ENCODE peak calls at places on chromosomes 7 and 10, in nine cellular contexts. F is uterus; M is LoVo; W is NCI-H2171 treated with DMSO at 0.1 percent for 48 hours; P is GM04503; D is activated T-helper 1 cell treated with anti-CD3 and anti-CD28 coated beads, Interleukin-2, amount 50 U/mL, for 16 hours; J is ACHN; K is NCI-H526 treated with DMSO at 0.1 percent for 48 hours; L is fibroblast of mammary gland. G is an unnamed sample.

GRCh38 chr7:141533149-141533949 is 17.9 kb upstream of the AGK start:
- DNase-seq in F (peak; percentile 62), M (peak; percentile 83), W (peak; percentile 93), P (peak; percentile 14), D (peak; percentile 29), J (peak; percentile 84), K (peak; percentile 66), L (peak; percentile 78), G (peak; percentile 35)

GRCh38 chr7:34237493-34237849 is 332.1 kb downstream of the BMPER start:
- DNase-seq in F (no peak), M (no peak), W (no peak), P (no peak), D (no peak), J (no peak), K (no peak), L (no peak), G (no peak)

GRCh38 chr7:159023216-159023615 is 121.5 kb downstream of the VIPR2 start:
- DNase-seq in F (peak; percentile 5), M (no peak), W (no peak), P (no peak), D (no peak), J (no peak), K (no peak), L (no peak), G (no peak)

GRCh38 chr10:72354356-72355213 is at the start of gene DNAJB12:
- DNase-seq in F (peak; percentile 91), M (peak; percentile 94), W (peak; percentile 93), P (peak; percentile 72), D (peak; percentile 70), J (peak; percentile 98), K (peak; percentile 85), L (peak; percentile 96), G (peak; percentile 65)

GRCh38 chr10:114328278-114328812 is 76.0 kb downstream of the AFAP1L2 start:
- DNase-seq in F (no peak), M (no peak), W (no peak), P (no peak), D (no peak), J (no peak), K (no peak), L (no peak), G (no peak)

GRCh38 chr10:89391882-89392756 is at the start of gene IFIT1:
- DNase-seq in F (peak; percentile 36), M (peak; percentile 78), W (no peak), P (no peak), D (peak; percentile 9), J (peak; percentile 95), K (peak; percentile 4), L (peak; percentile 90), G (peak; percentile 92)

GRCh38 chr10:23136462-23136861 is 41.1 kb downstream of the MSRB2 start:
- DNase-seq in F (no peak), M (no peak), W (no peak), P (no peak), D (no peak), J (no peak), K (no peak), L (no peak), G (no peak)

GRCh38 chr10:18689498-18689897 is 30.3 kb downstream of the ARL5B start:
- DNase-seq in F (no peak), M (peak; percentile 46), W (peak; percentile 8), P (no peak), D (no peak), J (peak; percentile 37), K (peak; percentile 42), L (peak; percentile 55), G (no peak)

GRCh38 chr10:26675873-26676257 is 21.6 kb upstream of the PDSS1 start:
- DNase-seq in F (no peak), M (no peak), W (no peak), P (no peak), D (no peak), J (no peak), K (no peak), L (no peak), G (no peak)

GRCh38 chr10:103884681-103885139 is 29.3 kb upstream of the SH3PXD2A start:
- DNase-seq in F (peak; percentile 21), M (peak; percentile 58), W (peak; percentile 73), P (no peak), D (no peak), J (peak; percentile 66), K (peak; percentile 40), L (peak; percentile 70), G (no peak)

GRCh38 chr10:105647354-105647753 is 1006.3 kb downstream of the SORCS3 start:
- DNase-seq in F (no peak), M (no peak), W (no peak), P (no peak), D (no peak), J (no peak), K (no peak), L (no peak), G (no peak)

GRCh38 chr10:123687758-123688157 is 21.6 kb downstream of the GPR26 start:
- DNase-seq in F (no peak), M (no peak), W (no peak), P (no peak), D (no peak), J (no peak), K (peak; percentile 27), L (no peak), G (no peak)

GRCh38 chr10:74841265-74841973 is 15.0 kb downstream of the KAT6B start:
- DNase-seq in F (no peak), M (no peak), W (no peak), P (no peak), D (no peak), J (no peak), K (no peak), L (no peak), G (no peak)

GRCh38 chr7:112366886-112367285 is 83.4 kb upstream of the IFRD1 start:
- DNase-seq in F (no peak), M (no peak), W (no peak), P (no peak), D (no peak), J (no peak), K (no peak), L (no peak), G (no peak)

GRCh38 chr10:11245981-11246590 is 228.4 kb downstream of the CELF2 start:
- DNase-seq in F (no peak), M (no peak), W (no peak), P (no peak), D (no peak), J (no peak), K (no peak), L (no peak), G (no peak)

GRCh38 chr7:47771990-47772360 is 176.3 kb downstream of the PKD1L1 start:
- DNase-seq in F (no peak), M (no peak), W (no peak), P (no peak), D (no peak), J (no peak), K (no peak), L (no peak), G (no peak)

GRCh38 chr7:137804819-137805218 is 42.0 kb downstream of the DGKI start:
- DNase-seq in F (no peak), M (no peak), W (no peak), P (no peak), D (no peak), J (no peak), K (no peak), L (no peak), G (no peak)

GRCh38 chr10:15990523-15991129 is 130.3 kb upstream of the MINDY3 start:
- DNase-seq in F (no peak), M (no peak), W (no peak), P (no peak), D (no peak), J (no peak), K (no peak), L (no peak), G (no peak)

GRCh38 chr7:114087674-114088539 is 169.1 kb upstream of the PPP1R3A start:
- DNase-seq in F (no peak), M (peak; percentile 42), W (peak; percentile 57), P (no peak), D (no peak), J (no peak), K (no peak), L (peak; percentile 40), G (no peak)

GRCh38 chr10:63976538-63976937 is 455.3 kb downstream of the REEP3 start:
- DNase-seq in F (no peak), M (peak; percentile 46), W (peak; percentile 21), P (no peak), D (no peak), J (peak; percentile 50), K (peak; percentile 1), L (peak; percentile 18), G (no peak)

GRCh38 chr7:102836977-102837376 is 75.8 kb upstream of the LRRC17 start:
- DNase-seq in F (no peak), M (no peak), W (no peak), P (no peak), D (no peak), J (no peak), K (no peak), L (no peak), G (no peak)

GRCh38 chr7:70728873-70729552 is 402.9 kb upstream of the GALNT17 start:
- DNase-seq in F (no peak), M (no peak), W (peak; percentile 35), P (no peak), D (no peak), J (no peak), K (no peak), L (no peak), G (no peak)

GRCh38 chr10:72044417-72045041 is 43.8 kb downstream of the SPOCK2 start:
- DNase-seq in F (peak; percentile 54), M (no peak), W (no peak), P (no peak), D (no peak), J (no peak), K (no peak), L (no peak), G (no peak)

GRCh38 chr10:103470755-103471653 is 8.0 kb downstream of the CALHM3 start:
- DNase-seq in F (no peak), M (peak; percentile 28), W (no peak), P (no peak), D (peak; percentile 66), J (no peak), K (peak; percentile 25), L (peak; percentile 78), G (no peak)

GRCh38 chr10:3853547-3853989 is 68.6 kb upstream of the KLF6 start:
- DNase-seq in F (peak; percentile 49), M (no peak), W (no peak), P (no peak), D (no peak), J (peak; percentile 44), K (no peak), L (peak; percentile 49), G (no peak)

GRCh38 chr7:22443370-22444180 is 56.4 kb downstream of the STEAP1B start:
- DNase-seq in F (no peak), M (peak; percentile 44), W (no peak), P (no peak), D (no peak), J (no peak), K (no peak), L (peak; percentile 56), G (no peak)

GRCh38 chr7:100572281-100572948 is 1.3 kb downstream of the SAP25 start:
- DNase-seq in F (no peak), M (no peak), W (no peak), P (no peak), D (no peak), J (no peak), K (no peak), L (no peak), G (no peak)

GRCh38 chr7:30502470-30503251 is 2.0 kb downstream of the GGCT start:
- DNase-seq in F (no peak), M (no peak), W (no peak), P (no peak), D (no peak), J (no peak), K (no peak), L (no peak), G (no peak)

GRCh38 chr10:62093863-62094291 is 174.8 kb downstream of the RTKN2 start:
- DNase-seq in F (no peak), M (peak; percentile 53), W (no peak), P (peak; percentile 64), D (no peak), J (peak; percentile 91), K (no peak), L (peak; percentile 59), G (peak; percentile 71)

GRCh38 chr10:5563991-5564536 is 39.3 kb downstream of the CALML3 start:
- DNase-seq in F (no peak), M (no peak), W (no peak), P (no peak), D (peak; percentile 37), J (no peak), K (no peak), L (peak; percentile 59), G (no peak)

GRCh38 chr7:151436446-151437162 is 3.3 kb downstream of the CRYGN start:
- DNase-seq in F (peak; percentile 74), M (no peak), W (no peak), P (no peak), D (no peak), J (no peak), K (no peak), L (no peak), G (no peak)

G was measured in AG09309.